ENCODE peak calls at places on chromosomes 12 and 14, in ten cellular contexts. V is AG09319; R is cardiac septum; M is fibroblast of the aortic adventitia; U is activated CD8-positive, alpha-beta T cell treated with anti-CD3 and anti-CD28 coated beads, Interleukin-2, amount 10 ng/mL, durations not matched to agents 7 days and 5 days; T is effector CD4-positive, alpha-beta T cell; W is naive thymus-derived CD8-positive, alpha-beta T cell; A is GM23248; H is A549; G is foreskin fibroblast. L is an unnamed sample.

GRCh38 chr12:32344047-32344446 is 55.3 kb upstream of the FGD4 start:
- DNase-seq in M (no peak), U (no peak), H (peak; percentile 35), W (no peak), G (no peak), A (no peak), R (no peak), V (no peak), T (no peak), L (no peak)

GRCh38 chr12:80201908-80202307 is 102.6 kb downstream of the OTOGL start:
- DNase-seq in R (no peak), H (no peak), U (no peak), A (no peak), M (no peak), G (no peak), T (no peak), V (no peak), W (no peak), L (no peak)

GRCh38 chr14:58299665-58300202 is 1.4 kb downstream of the ARID4A start:
- DNase-seq in M (peak; percentile 18), V (no peak), H (no peak), W (no peak), A (peak; percentile 51), R (no peak), T (no peak), U (no peak), G (no peak), L (no peak)

GRCh38 chr12:55738113-55739024 is 4.6 kb upstream of the GDF11 start:
- DNase-seq in M (peak; percentile 90), R (peak; percentile 82), H (peak; percentile 79), V (no peak), U (peak; percentile 90), A (peak; percentile 78), W (peak; percentile 86), G (peak; percentile 84), T (peak; percentile 82), L (peak; percentile 90)

GRCh38 chr12:120350576-120351350 is 18.2 kb downstream of the MSI1 start:
- DNase-seq in A (no peak), V (no peak), H (no peak), M (no peak), U (no peak), G (no peak), T (no peak), R (no peak), W (no peak), L (no peak)

GRCh38 chr12:15603461-15604085 is 185.6 kb downstream of the EPS8 start:
- DNase-seq in A (no peak), V (no peak), U (no peak), M (no peak), G (no peak), W (no peak), R (no peak), T (no peak), H (no peak), L (no peak)

GRCh38 chr12:99910342-99910741 is 74.4 kb downstream of the ANKS1B start:
- DNase-seq in T (no peak), R (no peak), W (no peak), M (peak; percentile 9), A (peak; percentile 8), G (no peak), H (no peak), V (no peak), U (no peak), L (no peak)

GRCh38 chr12:3553221-3553620 is 62.2 kb downstream of the PRMT8 start:
- DNase-seq in A (no peak), G (no peak), T (no peak), V (no peak), H (no peak), M (no peak), R (no peak), W (no peak), U (no peak), L (peak; percentile 82)

GRCh38 chr12:92403210-92404175 is 257.8 kb upstream of the BTG1 start:
- DNase-seq in W (peak; percentile 83), U (peak; percentile 85), H (no peak), A (no peak), V (no peak), M (no peak), R (no peak), T (peak; percentile 45), G (no peak), L (no peak)

GRCh38 chr12:76611533-76611932 is 52.0 kb upstream of the OSBPL8 start:
- DNase-seq in A (peak; percentile 96), R (no peak), W (no peak), M (peak; percentile 83), T (no peak), G (peak; percentile 93), U (no peak), V (peak; percentile 87), H (peak; percentile 57), L (no peak)

GRCh38 chr12:67002711-67003110 is 266.4 kb upstream of the CAND1 start:
- DNase-seq in R (no peak), G (no peak), M (no peak), U (no peak), V (no peak), T (no peak), H (peak; percentile 38), A (no peak), W (no peak), L (no peak)

GRCh38 chr12:23722655-23723054 is 226.8 kb downstream of the SOX5 start:
- DNase-seq in G (no peak), M (no peak), W (no peak), T (no peak), A (no peak), R (no peak), H (no peak), U (no peak), V (no peak), L (no peak)

GRCh38 chr12:53782093-53782703 is 30.4 kb upstream of the CISTR start:
- DNase-seq in H (no peak), V (no peak), T (no peak), G (no peak), M (no peak), R (no peak), A (no peak), U (no peak), W (no peak), L (no peak)

GRCh38 chr14:33933386-33933934 is 17.4 kb downstream of the EGLN3 start:
- DNase-seq in U (no peak), M (peak; percentile 31), V (no peak), T (no peak), H (no peak), W (no peak), R (no peak), A (no peak), G (no peak), L (no peak)

GRCh38 chr12:100484178-100484886 is 10.7 kb downstream of the NR1H4 start:
- DNase-seq in V (no peak), U (no peak), W (no peak), T (no peak), M (no peak), H (no peak), R (no peak), A (no peak), G (no peak), L (no peak)

GRCh38 chr12:22935090-22935489 is 310.1 kb downstream of the ETNK1 start:
- DNase-seq in G (no peak), R (no peak), M (no peak), W (no peak), T (no peak), A (peak; percentile 8), U (no peak), H (no peak), V (no peak), L (no peak)

GRCh38 chr12:46126050-46126727 is 135.8 kb upstream of the SCAF11 start:
- DNase-seq in W (no peak), A (no peak), V (no peak), H (no peak), G (no peak), T (no peak), U (no peak), M (no peak), R (no peak), L (no peak)

GRCh38 chr14:104676130-104676693 is 13.2 kb upstream of the INF2 start:
- DNase-seq in U (no peak), A (no peak), H (no peak), G (no peak), T (no peak), M (no peak), W (no peak), V (no peak), R (no peak), L (no peak)

L was measured in mesenteric fat pad.